ENCODE peak calls at places on chromosomes 5 and 9, in four cellular contexts. W, R, K and S are unnamed samples.

GRCh38 chr9:126126807-126127206 is 199.8 kb upstream of the MVB12B start:
- DNase-seq in W (no peak), R (no peak), K (no peak), S (no peak)

GRCh38 chr9:134040176-134040565 is 14.9 kb downstream of the BRD3OS start:
- DNase-seq in W (no peak), R (no peak), K (no peak), S (no peak)

GRCh38 chr9:37667706-37668672 is 17.2 kb downstream of the FRMPD1 start:
- DNase-seq in W (no peak), R (no peak), K (no peak), S (no peak)

GRCh38 chr5:1004598-1005361 is 3.8 kb upstream of the NKD2 start:
- DNase-seq in W (peak; percentile 76), R (peak; percentile 76), K (peak; percentile 58), S (peak; percentile 65)

GRCh38 chr5:5418006-5418405 is 4.5 kb upstream of the ICE1 start:
- DNase-seq in W (no peak), R (no peak), K (no peak), S (no peak)

GRCh38 chr5:169548315-169548714 is 35.3 kb upstream of the SPDL1 start:
- DNase-seq in W (peak; percentile 68), R (no peak), K (no peak), S (no peak)

GRCh38 chr9:109013678-109014145 is 413 bp upstream of the CTNNAL1 start:
- DNase-seq in W (no peak), R (no peak), K (no peak), S (no peak)

GRCh38 chr9:88747768-88748167 is 212.8 kb downstream of the NXNL2 start:
- DNase-seq in W (peak; percentile 51), R (no peak), K (peak; percentile 74), S (peak; percentile 65)

GRCh38 chr5:179778591-179778990 is 15.2 kb upstream of the LTC4S start:
- DNase-seq in W (no peak), R (no peak), K (no peak), S (no peak)

GRCh38 chr5:10595678-10596309 is 31.9 kb downstream of the ANKRD33B start:
- DNase-seq in W (peak; percentile 79), R (peak; percentile 48), K (peak; percentile 73), S (no peak)

GRCh38 chr5:111734013-111734412 is 23.0 kb downstream of the NREP start:
- DNase-seq in W (no peak), R (no peak), K (no peak), S (peak; percentile 39)

GRCh38 chr5:17105744-17106450 is 111.5 kb upstream of the BASP1 start:
- DNase-seq in W (no peak), R (no peak), K (no peak), S (peak; percentile 25)

GRCh38 chr5:85614482-85614881 is 1003.3 kb upstream of the COX7C start:
- DNase-seq in W (no peak), R (no peak), K (no peak), S (no peak)

GRCh38 chr9:113988951-113989780 is 88.9 kb downstream of the AMBP start:
- DNase-seq in W (no peak), R (no peak), K (peak; percentile 51), S (no peak)

GRCh38 chr5:107524111-107524510 is 146.6 kb downstream of the EFNA5 start:
- DNase-seq in W (no peak), R (no peak), K (no peak), S (no peak)

GRCh38 chr5:168679515-168679920 is 100.3 kb upstream of the PANK3 start:
- DNase-seq in W (peak; percentile 71), R (peak; percentile 72), K (peak; percentile 74), S (peak; percentile 91)

GRCh38 chr9:136861874-136862457 is 4.1 kb downstream of the EDF1 start:
- DNase-seq in W (no peak), R (no peak), K (no peak), S (no peak)

GRCh38 chr9:123036886-123037540 is 3.5 kb downstream of the GPR21 start:
- DNase-seq in W (no peak), R (no peak), K (no peak), S (no peak)

GRCh38 chr9:101618693-101619092 is 23.9 kb upstream of the PPP3R2 start:
- DNase-seq in W (no peak), R (no peak), K (no peak), S (no peak)

GRCh38 chr5:154502180-154502579 is 24.2 kb upstream of the HAND1 start:
- DNase-seq in W (no peak), R (no peak), K (no peak), S (no peak)

GRCh38 chr5:167489202-167489601 is 802.2 kb upstream of the WWC1 start:
- DNase-seq in W (no peak), R (no peak), K (no peak), S (no peak)

GRCh38 chr5:80659111-80659510 is 4.3 kb upstream of the DHFR start:
- DNase-seq in W (no peak), R (no peak), K (no peak), S (no peak)

GRCh38 chr5:6631441-6631840 is 1.4 kb downstream of the NSUN2 start:
- DNase-seq in W (no peak), R (no peak), K (no peak), S (no peak)

GRCh38 chr5:6634327-6634713 is 1.1 kb downstream of the SRD5A1 start:
- DNase-seq in W (no peak), R (no peak), K (no peak), S (no peak)

GRCh38 chr5:6633469-6634326 is 458 bp downstream of the SRD5A1 start:
- DNase-seq in W (peak; percentile 11), R (no peak), K (peak; percentile 23), S (peak; percentile 63)

GRCh38 chr5:6632931-6633468 is at the start of the genes NSUN2 and SRD5A1:
- DNase-seq in W (peak; percentile 94), R (peak; percentile 92), K (peak; percentile 88), S (peak; percentile 90)

DNA sequence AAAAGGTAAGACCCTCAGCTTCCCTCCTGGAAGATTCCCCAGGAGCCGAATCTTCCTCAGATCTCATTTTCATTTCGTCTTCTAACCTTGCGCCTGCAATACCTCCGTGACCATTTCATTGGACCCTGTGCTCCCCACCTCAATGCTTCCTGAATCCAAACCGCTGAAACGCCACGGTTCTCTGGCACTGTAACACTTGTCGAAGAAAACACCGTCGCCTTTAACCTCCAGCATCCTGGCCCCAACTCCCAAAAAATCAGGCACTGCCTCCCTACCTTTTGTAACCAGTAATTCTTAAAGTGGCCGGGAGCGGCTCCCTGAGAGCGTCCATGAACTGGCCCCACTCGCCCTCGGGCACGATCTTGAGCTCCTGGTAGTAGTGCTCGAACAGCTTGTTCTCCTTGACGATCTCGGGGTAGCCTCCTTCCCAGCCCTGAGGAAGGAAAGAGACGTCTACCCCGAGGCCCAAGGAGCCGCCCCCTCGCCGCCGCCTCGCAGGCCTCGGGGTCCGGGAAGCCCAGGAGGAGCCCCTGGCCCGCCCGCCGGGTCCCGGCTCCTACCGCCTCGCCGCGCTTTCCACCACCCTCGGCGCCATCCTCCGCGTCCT is 417 bp downstream of the NSUN2 start:
- DNase-seq in W (no peak), R (no peak), K (no peak), S (peak; percentile 32)
- H3K4me1 ChIP-seq in W (peaks cover 19% of the 10 kb centered on the region), R (no peaks in the 10 kb centered on the region), K (peaks cover 4% of the 10 kb centered on the region), S (peaks cover 6% of the 10 kb centered on the region)

DNA sequence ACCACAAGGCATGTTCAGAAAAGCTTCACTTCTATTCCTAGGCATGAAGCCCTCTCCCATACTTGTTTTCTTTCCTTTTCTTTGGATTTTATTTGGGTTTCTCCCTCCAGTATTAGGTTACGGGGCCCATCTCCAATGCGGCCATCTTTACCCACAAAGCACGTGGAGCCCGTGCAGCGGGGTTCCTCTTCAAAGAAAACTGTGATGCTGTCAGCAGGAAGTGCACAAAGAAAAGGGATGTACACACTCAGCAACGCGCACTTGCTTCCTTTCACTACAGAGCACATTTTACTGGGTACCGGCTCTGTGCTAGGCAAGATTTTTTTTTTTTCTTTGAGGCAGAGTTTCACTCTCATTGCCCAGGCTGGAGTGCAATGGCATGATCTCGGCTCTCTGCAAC is 106.6 kb downstream of the COL23A1 start:
- DNase-seq in W (no peak), R (peak; percentile 32), K (no peak), S (peak; percentile 35)
- TF ChIP-seq POLR2A in W (no peak), R (no peak), K (no peak), S (no peak)

GRCh38 chr5:163580516-163580915 is 75.1 kb downstream of the MAT2B start:
- DNase-seq in W (no peak), R (no peak), K (no peak), S (no peak)
- TF ChIP-seq CTCF in W (no peak), R (no peak), K (no peak), S (no peak)

DNA sequence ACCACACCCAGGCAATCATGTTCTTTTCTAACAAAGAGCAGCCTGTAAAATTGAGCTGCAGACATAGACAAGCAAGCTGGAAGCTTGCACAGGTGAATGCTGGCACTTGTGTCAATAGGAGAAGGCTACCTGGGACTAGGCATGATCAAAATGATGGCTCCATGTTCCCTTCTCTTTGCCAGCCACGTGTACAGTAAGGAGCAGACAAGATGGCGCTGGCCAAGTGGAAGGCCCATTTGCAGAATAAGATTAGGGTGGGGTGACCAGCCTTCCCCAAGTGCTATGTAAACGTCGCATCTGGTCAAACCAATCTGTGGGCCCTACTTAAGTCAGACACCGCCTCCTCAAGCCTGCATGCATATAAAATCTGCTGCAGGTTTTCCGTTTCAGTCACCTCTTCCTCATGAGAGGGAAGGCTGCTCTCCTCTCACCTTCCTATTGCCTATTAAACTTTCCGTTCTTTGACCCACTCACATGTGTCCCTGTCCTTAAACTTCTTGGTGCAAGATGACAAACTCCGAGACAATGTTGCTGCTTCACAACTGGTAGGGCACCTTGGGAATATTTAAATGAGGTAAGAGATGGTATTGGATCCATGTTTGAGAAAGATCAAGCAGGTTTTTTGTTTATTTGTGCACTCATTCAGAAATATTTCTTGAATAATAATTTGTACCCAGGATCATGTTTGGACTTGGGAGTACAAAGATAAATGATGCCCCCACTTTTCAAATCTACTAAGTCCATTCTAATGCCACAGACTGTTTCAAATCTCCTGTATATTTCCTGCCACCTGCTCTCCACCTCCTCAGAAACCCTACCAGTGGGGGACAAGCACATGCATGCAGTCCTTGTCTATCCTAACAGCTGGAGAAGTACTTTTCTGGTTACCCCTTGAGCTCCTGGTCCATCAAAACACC is 30.7 kb upstream of the TGFBR1 start:
- DNase-seq in W (no peak), R (no peak), K (no peak), S (no peak)
- H3K4me1 ChIP-seq in W (no peaks in the 10 kb centered on the region), R (peaks cover 32% of the 10 kb centered on the region), K (no peaks in the 10 kb centered on the region), S (peaks cover 6% of the 10 kb centered on the region)

GRCh38 chr5:150777685-150778084 is 872 bp upstream of the SMIM3 start:
- DNase-seq in W (no peak), R (no peak), K (no peak), S (no peak)

GRCh38 chr5:150778103-150778516 is 447 bp upstream of the SMIM3 start:
- DNase-seq in W (no peak), R (no peak), K (no peak), S (peak; percentile 23)

GRCh38 chr5:150779397-150780179 is 1.0 kb downstream of the SMIM3 start:
- DNase-seq in W (no peak), R (no peak), K (no peak), S (no peak)

GRCh38 chr5:150780180-150780692 is 1.7 kb downstream of the SMIM3 start:
- DNase-seq in W (no peak), R (no peak), K (peak; percentile 68), S (peak; percentile 32)

GRCh38 chr5:150778517-150779396 is at the start of gene SMIM3:
- DNase-seq in W (peak; percentile 55), R (peak; percentile 87), K (peak; percentile 80), S (peak; percentile 90)
- TF ChIP-seq POLR2A in W (peak; percentile 33), R (no peak), K (peak; percentile 66), S (peak; percentile 81)

DNA sequence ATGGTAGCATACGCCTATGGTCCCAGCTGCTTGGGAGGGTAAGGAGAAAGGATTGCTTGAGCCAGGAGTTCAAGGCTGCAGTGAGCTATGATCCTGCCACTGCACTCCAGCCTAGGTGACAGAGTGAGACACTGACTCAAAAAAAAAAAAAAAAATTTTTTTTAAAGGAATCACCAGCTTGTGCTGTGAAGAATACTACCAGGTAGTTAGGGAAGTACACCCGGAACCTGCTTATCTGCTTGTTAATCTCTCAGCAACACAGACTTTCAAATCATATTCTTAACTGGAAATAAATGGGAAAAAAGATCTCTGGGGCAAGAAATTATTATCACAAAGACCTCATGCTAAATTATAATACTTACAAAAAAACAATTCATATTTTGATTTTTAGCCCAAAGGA is 26.4 kb upstream of the PRRC2B start:
- DNase-seq in W (no peak), R (no peak), K (no peak), S (no peak)
- TF ChIP-seq CTCF in W (no peak), R (no peak), K (no peak), S (no peak)